ENCODE peak calls at places on chromosomes 5 and 9, in four cellular contexts. Q, W, Y and G are unnamed samples.

GRCh38 chr5:153402550-153402949 is 87.9 kb upstream of the GRIA1 start:
- DNase-seq in Q (no peak), W (no peak), Y (no peak), G (no peak)

GRCh38 chr5:132377738-132378137 is 8.2 kb downstream of the SLC22A5 start:
- DNase-seq in Y (no peak), Q (no peak), W (no peak), G (no peak)

GRCh38 chr5:135705230-135705631 is 126.4 kb upstream of the CXCL14 start:
- DNase-seq in W (no peak), Y (no peak), Q (no peak), G (no peak)

GRCh38 chr5:94754824-94755223 is 136.4 kb downstream of the SLF1 start:
- DNase-seq in W (no peak), Y (no peak), Q (no peak), G (no peak)

GRCh38 chr5:98770158-98770910 is 3.1 kb upstream of the RGMB start:
- DNase-seq in W (no peak), Y (peak), Q (no peak), G (peak)

GRCh38 chr9:113363336-113363735 is 13.4 kb downstream of the HDHD3 start:
- DNase-seq in W (no peak), Y (no peak), Q (no peak), G (no peak)

GRCh38 chr5:84028093-84028492 is 307.4 kb upstream of the HAPLN1 start:
- DNase-seq in Q (no peak), W (no peak), Y (no peak), G (no peak)

GRCh38 chr5:69238760-69239251 is 4.1 kb downstream of the CDK7 start:
- DNase-seq in Y (no peak), W (no peak), Q (peak), G (no peak)

GRCh38 chr9:137428841-137429545 is 5.8 kb downstream of the NOXA1 start:
- DNase-seq in Q (no peak), Y (no peak), W (no peak), G (no peak)

GRCh38 chr5:1005362-1005851 is 3.2 kb upstream of the NKD2 start:
- DNase-seq in W (no peak), Y (no peak), Q (no peak), G (no peak)